ENCODE peak calls at places on chromosomes 11 and 22, in eight cellular contexts. C is foreskin fibroblast, Y is HFFc6, O is fibroblast of pulmonary artery, K is A549, R is MM.1S, W is uterus, F is psoas muscle. V is an unnamed sample.

GRCh38 chr11:124892750-124893454 is 4.8 kb downstream of the ROBO4 start:
- DNase-seq in C (no peak), Y (no peak), O (peak), K (no peak), R (no peak), W (no peak), F (no peak), V (no peak)

GRCh38 chr11:32118025-32118974 is 27.4 kb downstream of the RCN1 start:
- DNase-seq in C (peak), Y (peak), O (peak), K (no peak), R (no peak), W (no peak), F (no peak), V (peak)

GRCh38 chr11:119910056-119910455 is 181.1 kb upstream of the NECTIN1 start:
- DNase-seq in C (no peak), Y (no peak), O (no peak), K (no peak), R (no peak), W (no peak), F (no peak), V (no peak)

GRCh38 chr11:44629732-44630345 is 64.4 kb downstream of the CD82 start:
- DNase-seq in C (no peak), Y (no peak), O (no peak), K (no peak), R (no peak), W (no peak), F (no peak), V (no peak)

GRCh38 chr11:118921121-118921928 is 4.4 kb downstream of the BCL9L start:
- DNase-seq in C (peak), Y (peak), O (peak), K (no peak), R (no peak), W (peak), F (peak), V (peak)

GRCh38 chr11:108530426-108530825 is 32.2 kb upstream of the POGLUT3 start:
- DNase-seq in C (no peak), Y (no peak), O (no peak), K (no peak), R (no peak), W (no peak), F (no peak), V (no peak)

GRCh38 chr22:20026996-20027601 is 6.2 kb downstream of the TANGO2 start:
- DNase-seq in C (no peak), Y (no peak), O (no peak), K (no peak), R (no peak), W (no peak), F (peak), V (no peak)

GRCh38 chr11:31805629-31806185 is 5.4 kb downstream of the PAX6 start:
- DNase-seq in C (no peak), Y (no peak), O (no peak), K (no peak), R (no peak), W (no peak), F (no peak), V (no peak)

GRCh38 chr11:95764267-95764898 is 25.2 kb downstream of the FAM76B start:
- DNase-seq in C (peak), Y (peak), O (peak), K (peak), R (peak), W (no peak), F (no peak), V (peak)

GRCh38 chr11:122754553-122755322 is 83.6 kb upstream of the CRTAM start:
- DNase-seq in C (no peak), Y (no peak), O (peak), K (no peak), R (peak), W (no peak), F (no peak), V (no peak)

GRCh38 chr11:116170526-116171120 is 602.2 kb downstream of the BUD13 start:
- DNase-seq in C (no peak), Y (no peak), O (no peak), K (no peak), R (no peak), W (no peak), F (no peak), V (no peak)

GRCh38 chr11:12149672-12150225 is 39.4 kb downstream of the MICAL2 start:
- DNase-seq in C (no peak), Y (no peak), O (peak), K (no peak), R (no peak), W (no peak), F (no peak), V (no peak)

GRCh38 chr11:73649206-73649605 is 2.8 kb downstream of the PLEKHB1 start:
- DNase-seq in C (no peak), Y (no peak), O (no peak), K (no peak), R (no peak), W (no peak), F (no peak), V (no peak)

GRCh38 chr11:131580466-131580865 is 210.1 kb downstream of the NTM start:
- DNase-seq in C (no peak), Y (no peak), O (no peak), K (no peak), R (no peak), W (no peak), F (no peak), V (no peak)

GRCh38 chr11:110518809-110519514 is 89.2 kb downstream of the FDX1 start:
- DNase-seq in C (no peak), Y (peak), O (peak), K (no peak), R (no peak), W (no peak), F (no peak), V (peak)

GRCh38 chr11:49499117-49499516 is 290.7 kb upstream of the FOLH1 start:
- DNase-seq in C (no peak), Y (no peak), O (no peak), K (no peak), R (no peak), W (no peak), F (no peak), V (no peak)

GRCh38 chr22:30864441-30865420 is 103.8 kb downstream of the MORC2 start:
- DNase-seq in C (no peak), Y (no peak), O (no peak), K (no peak), R (no peak), W (no peak), F (no peak), V (no peak)

GRCh38 chr11:126969865-126970479 is 30.6 kb downstream of the KIRREL3 start:
- DNase-seq in C (peak), Y (peak), O (peak), K (no peak), R (peak), W (no peak), F (no peak), V (peak)

DNA sequence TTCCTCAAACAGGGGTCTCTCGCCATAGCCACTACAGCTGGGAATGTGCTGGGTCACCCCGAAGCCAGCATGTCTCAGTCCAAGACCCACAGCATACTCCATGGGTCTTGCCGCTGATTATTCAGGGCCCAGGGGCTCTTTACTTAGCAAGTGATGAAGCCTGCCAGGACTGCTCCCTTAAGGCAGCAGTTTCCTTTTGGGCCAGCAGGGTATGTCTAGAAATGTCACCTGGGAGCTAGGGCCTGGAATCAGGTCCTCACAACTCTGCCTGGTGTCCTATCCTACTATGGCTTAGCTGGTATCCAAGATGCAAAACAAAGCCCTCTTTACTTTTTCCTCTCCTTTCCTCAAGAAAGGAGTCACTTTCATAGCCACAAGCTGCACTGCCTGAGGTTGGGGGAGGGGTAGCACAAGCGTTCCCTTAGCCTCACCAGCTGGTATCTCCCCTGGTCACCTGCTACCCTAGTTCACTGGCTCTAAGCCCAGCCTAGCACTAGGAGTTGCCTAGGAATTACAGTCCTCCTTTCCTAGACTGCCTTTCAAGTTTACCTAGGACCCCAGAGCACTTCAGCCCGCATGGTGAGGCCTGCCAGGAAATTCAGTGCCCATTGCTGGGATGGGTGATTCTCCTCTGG is 22.6 kb upstream of the NCR3LG1 start:
- DNase-seq in C (no peak), Y (no peak), O (no peak), K (no peak), R (no peak), W (no peak), F (no peak), V (no peak)
- TF ChIP-seq CTCF in C (no peak), Y (peak), O (no peak), K (no peak), R (no peak), W (no peak), F (no peak), V (no peak)

GRCh38 chr22:49433717-49434611 is 393.7 kb downstream of the BRD1 start:
- DNase-seq in C (no peak), Y (no peak), O (no peak), K (peak), R (no peak), W (no peak), F (no peak), V (no peak)
- TF ChIP-seq CTCF in C (no peak), Y (no peak), O (no peak), K (peak), R (no peak), W (no peak), F (no peak), V (no peak)

GRCh38 chr11:14304601-14305000 is 54.4 kb downstream of the RRAS2 start:
- DNase-seq in C (no peak), Y (no peak), O (no peak), K (no peak), R (no peak), W (no peak), F (no peak), V (no peak)

GRCh38 chr11:14308897-14309387 is 50.0 kb downstream of the RRAS2 start:
- DNase-seq in C (no peak), Y (no peak), O (no peak), K (no peak), R (no peak), W (no peak), F (no peak), V (no peak)

GRCh38 chr11:14308114-14308896 is 50.7 kb downstream of the RRAS2 start:
- DNase-seq in C (peak), Y (peak), O (peak), K (peak), R (peak), W (no peak), F (no peak), V (peak)

GRCh38 chr11:14305649-14306048 is 53.3 kb downstream of the RRAS2 start:
- DNase-seq in C (no peak), Y (no peak), O (no peak), K (no peak), R (no peak), W (no peak), F (no peak), V (no peak)

GRCh38 chr11:14306481-14306880 is 52.5 kb downstream of the RRAS2 start:
- DNase-seq in C (no peak), Y (no peak), O (no peak), K (no peak), R (no peak), W (no peak), F (no peak), V (no peak)
- TF ChIP-seq CTCF in C (no peak), Y (peak), O (peak), K (no peak), R (no peak), W (no peak), F (no peak), V (peak)

GRCh38 chr11:64850979-64851567 is 6.6 kb upstream of the CDC42BPG start:
- DNase-seq in C (peak), Y (no peak), O (no peak), K (no peak), R (peak), W (no peak), F (no peak), V (no peak)
- TF ChIP-seq CTCF in C (no peak), Y (no peak), O (no peak), K (no peak), R (peak), W (no peak), F (no peak), V (no peak)

GRCh38 chr11:46183819-46184218 is 62.6 kb upstream of the PHF21A start:
- DNase-seq in C (peak), Y (peak), O (peak), K (no peak), R (no peak), W (no peak), F (no peak), V (peak)
- TF ChIP-seq CTCF in C (no peak), Y (no peak), O (no peak), K (no peak), R (no peak), W (no peak), F (no peak), V (no peak)

GRCh38 chr11:62236187-62236586 is 5.9 kb upstream of the SCGB1D2 start:
- DNase-seq in C (no peak), Y (no peak), O (no peak), K (no peak), R (no peak), W (no peak), F (no peak), V (no peak)

GRCh38 chr11:62233730-62234129 is 8.3 kb upstream of the SCGB1D2 start:
- DNase-seq in C (no peak), Y (no peak), O (peak), K (no peak), R (peak), W (no peak), F (no peak), V (no peak)

GRCh38 chr11:62241095-62241494 is 944 bp upstream of the SCGB1D2 start:
- DNase-seq in C (no peak), Y (no peak), O (no peak), K (no peak), R (no peak), W (no peak), F (no peak), V (no peak)

GRCh38 chr11:62238151-62238550 is 3.9 kb upstream of the SCGB1D2 start:
- DNase-seq in C (no peak), Y (no peak), O (no peak), K (no peak), R (no peak), W (no peak), F (no peak), V (no peak)

DNA sequence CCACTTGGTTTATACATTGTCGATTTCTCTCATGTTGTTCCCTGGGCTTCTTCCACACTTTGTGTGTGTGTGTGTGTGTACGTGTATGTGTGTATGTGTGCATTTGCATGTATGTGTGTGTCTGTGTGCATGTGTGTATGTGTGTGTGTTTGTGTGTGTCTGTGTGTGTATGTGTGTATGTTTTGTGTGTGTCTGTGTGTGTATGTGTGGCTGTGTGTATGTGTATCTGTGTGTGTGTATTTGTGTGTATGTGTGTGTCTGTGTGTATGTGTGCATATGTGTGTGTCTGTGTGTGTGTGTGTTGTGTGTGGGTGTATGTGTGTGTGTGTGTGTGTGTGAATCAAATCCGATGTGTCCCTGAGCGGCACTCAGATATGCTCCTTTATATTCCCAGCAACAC is 4.5 kb upstream of the SCGB1D2 start:
- DNase-seq in C (no peak), Y (no peak), O (no peak), K (no peak), R (no peak), W (no peak), F (no peak), V (no peak)
- TF ChIP-seq CTCF in C (no peak), Y (no peak), O (no peak), K (no peak), R (no peak), W (no peak), F (no peak), V (no peak)

GRCh38 chr11:112000703-112001102 is 24.5 kb upstream of the DLAT start:
- DNase-seq in C (no peak), Y (no peak), O (no peak), K (no peak), R (no peak), W (no peak), F (no peak), V (no peak)

GRCh38 chr11:112005422-112006094 is 19.6 kb upstream of the DLAT start:
- DNase-seq in C (no peak), Y (no peak), O (no peak), K (no peak), R (no peak), W (no peak), F (no peak), V (no peak)

GRCh38 chr11:111999111-111999510 is 26.1 kb upstream of the DLAT start:
- DNase-seq in C (no peak), Y (no peak), O (no peak), K (no peak), R (no peak), W (no peak), F (no peak), V (no peak)

GRCh38 chr11:112002491-112003216 is 22.6 kb upstream of the DLAT start:
- DNase-seq in C (no peak), Y (no peak), O (no peak), K (no peak), R (no peak), W (no peak), F (no peak), V (no peak)

DNA sequence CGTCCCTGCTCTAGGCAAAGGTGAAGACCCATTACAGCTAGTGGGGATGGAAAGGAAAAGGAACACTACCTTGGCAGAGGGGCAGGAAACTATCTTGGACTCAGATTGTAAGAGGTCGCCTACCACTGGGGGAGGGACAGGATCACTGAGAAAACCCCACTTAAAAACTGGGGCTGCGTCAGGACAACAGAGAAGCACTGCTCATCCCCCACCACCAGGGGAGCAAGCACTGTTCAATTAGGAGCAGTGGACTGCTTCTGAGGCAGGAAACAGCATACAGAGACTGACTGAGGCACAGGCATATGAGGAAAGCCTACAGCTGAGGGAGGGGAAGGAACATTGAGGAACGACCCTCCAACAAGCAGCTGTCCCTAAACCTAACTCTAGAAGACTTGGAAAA is 20.8 kb upstream of the DLAT start:
- DNase-seq in C (no peak), Y (no peak), O (no peak), K (peak), R (no peak), W (no peak), F (no peak), V (no peak)
- TF ChIP-seq CTCF in C (no peak), Y (peak), O (peak), K (no peak), R (peak), W (no peak), F (no peak), V (peak)

GRCh38 chr11:103699216-103699615 is 337.2 kb upstream of the DDI1 start:
- DNase-seq in C (no peak), Y (no peak), O (no peak), K (no peak), R (no peak), W (no peak), F (no peak), V (no peak)
- TF ChIP-seq CTCF in C (no peak), Y (peak), O (no peak), K (no peak), R (no peak), W (no peak), F (no peak), V (no peak)

GRCh38 chr22:43884600-43885318 is 7.1 kb downstream of the PNPLA5 start:
- DNase-seq in C (peak), Y (no peak), O (peak), K (peak), R (peak), W (peak), F (peak), V (peak)
- TF ChIP-seq CTCF in C (peak), Y (peak), O (peak), K (peak), R (peak), W (peak), F (peak), V (peak)

V was measured in fibroblast of mammary gland.